ENCODE peak calls at places on chromosomes 6 and 20, in eight cellular contexts. R is fibroblast of mammary gland; S is activated naive CD8-positive, alpha-beta T cell treated with anti-CD3 and anti-CD28 coated beads for 36 hours; U is DMS153; A is AG04450; H is cardiac muscle cell; E is CD4-positive, CD25-positive, alpha-beta regulatory T cell; Y is CD8-positive, alpha-beta T cell. P is an unnamed sample.

GRCh38 chr20:4544765-4545164 is 176.9 kb upstream of the PRND start:
- DNase-seq in S (no peak), U (no peak), H (no peak), E (no peak), R (peak; percentile 89), A (peak; percentile 58), Y (no peak), P (no peak)

GRCh38 chr6:80003841-80004198 is 629 bp upstream of the TTK start:
- DNase-seq in A (no peak), H (no peak), S (no peak), U (peak; percentile 35), R (no peak), E (no peak), Y (peak; percentile 14), P (no peak)

GRCh38 chr6:98014791-98015201 is 731.8 kb upstream of the MMS22L start:
- DNase-seq in S (no peak), R (no peak), A (no peak), H (no peak), Y (no peak), E (no peak), U (peak; percentile 95), P (no peak)

GRCh38 chr20:62887147-62887859 is 25.7 kb upstream of the TCFL5 start:
- DNase-seq in U (peak; percentile 65), R (peak; percentile 77), A (peak; percentile 82), S (peak; percentile 46), Y (peak; percentile 27), H (peak; percentile 93), E (peak; percentile 34), P (no peak)

GRCh38 chr20:25236450-25237304 is 11.2 kb upstream of the PYGB start:
- DNase-seq in H (no peak), U (no peak), Y (no peak), A (no peak), R (no peak), S (no peak), E (no peak), P (no peak)

GRCh38 chr20:3446779-3447178 is 24.0 kb upstream of the ATRN start:
- DNase-seq in R (no peak), H (no peak), U (no peak), Y (no peak), S (no peak), E (no peak), A (no peak), P (no peak)

GRCh38 chr6:89992818-89993217 is 98.5 kb downstream of the GJA10 start:
- DNase-seq in E (no peak), H (no peak), U (no peak), A (no peak), S (no peak), R (no peak), Y (no peak), P (no peak)

GRCh38 chr20:62101078-62101477 is 21.2 kb upstream of the LSM14B start:
- DNase-seq in S (no peak), Y (no peak), H (no peak), A (no peak), E (no peak), R (no peak), U (no peak), P (no peak)

GRCh38 chr6:33578164-33578563 is 1.9 kb downstream of the BAK1 start:
- DNase-seq in R (no peak), U (no peak), Y (no peak), A (no peak), H (no peak), S (no peak), E (no peak), P (no peak)

GRCh38 chr20:50645253-50646068 is 45.9 kb downstream of the RIPOR3 start:
- DNase-seq in H (peak; percentile 99), A (peak; percentile 100), R (peak; percentile 97), U (peak; percentile 25), E (no peak), Y (no peak), S (no peak), P (no peak)

GRCh38 chr6:152273002-152273401 is 364.2 kb downstream of the SYNE1 start:
- DNase-seq in S (no peak), A (no peak), U (no peak), Y (no peak), H (peak; percentile 12), E (no peak), R (peak; percentile 61), P (no peak)

GRCh38 chr20:21209668-21210067 is 83.8 kb downstream of the KIZ start:
- DNase-seq in R (no peak), U (no peak), S (no peak), A (no peak), E (no peak), H (no peak), Y (no peak), P (no peak)

P was measured in GM19239.